ENCODE peak calls at places on chromosomes 7 and 10, in four cellular contexts. L, C, O and K are unnamed samples.

GRCh38 chr7:92797693-92798092 is 38.7 kb downstream of the CDK6 start:
- DNase-seq in L (no peak), C (no peak), O (no peak), K (no peak)

GRCh38 chr10:32771217-32771616 is 186.8 kb downstream of the ITGB1 start:
- DNase-seq in L (no peak), C (no peak), O (no peak), K (no peak)

GRCh38 chr7:16695621-16696237 is 49.7 kb downstream of the BZW2 start:
- DNase-seq in L (peak), C (no peak), O (peak), K (peak)

GRCh38 chr7:105581066-105581811 is at the start of gene EFCAB10:
- DNase-seq in L (peak), C (no peak), O (no peak), K (peak)

GRCh38 chr10:27065084-27065483 is 35.2 kb downstream of the ANKRD26 start:
- DNase-seq in L (no peak), C (no peak), O (no peak), K (no peak)

GRCh38 chr7:94696981-94697670 is 41.2 kb upstream of the SGCE start:
- DNase-seq in L (peak), C (no peak), O (no peak), K (no peak)

GRCh38 chr7:38655833-38656774 is 24.9 kb upstream of the AMPH start:
- DNase-seq in L (no peak), C (no peak), O (no peak), K (no peak)

GRCh38 chr10:121559321-121559720 is 38.9 kb downstream of the FGFR2 start:
- DNase-seq in L (no peak), C (no peak), O (no peak), K (no peak)

GRCh38 chr7:117941138-117941810 is 68.0 kb upstream of the CTTNBP2 start:
- DNase-seq in L (no peak), C (no peak), O (no peak), K (no peak)

GRCh38 chr10:90779573-90779972 is 78.3 kb downstream of the HTR7 start:
- DNase-seq in L (peak), C (no peak), O (peak), K (no peak)

GRCh38 chr10:109282510-109282909 is 640.8 kb downstream of the XPNPEP1 start:
- DNase-seq in L (no peak), C (no peak), O (no peak), K (no peak)

GRCh38 chr7:26857534-26858228 is 6.7 kb downstream of the SKAP2 start:
- DNase-seq in L (no peak), C (no peak), O (no peak), K (peak)

GRCh38 chr7:50534690-50535290 is 30.4 kb downstream of the DDC start:
- DNase-seq in L (peak), C (no peak), O (peak), K (no peak)

GRCh38 chr10:5871596-5871995 is 18.1 kb downstream of the ANKRD16 start:
- DNase-seq in L (no peak), C (no peak), O (no peak), K (no peak)

GRCh38 chr10:47041401-47042198 is 130.4 kb downstream of the PTPN20 start:
- DNase-seq in L (no peak), C (no peak), O (no peak), K (no peak)

GRCh38 chr7:113299748-113300147 is 181.4 kb upstream of the SMIM30 start:
- DNase-seq in L (no peak), C (no peak), O (no peak), K (no peak)

GRCh38 chr10:103276941-103277712 is at the start of gene INA:
- DNase-seq in L (no peak), C (no peak), O (no peak), K (peak)

GRCh38 chr10:97169911-97170693 is 15.7 kb downstream of the SLIT1 start:
- DNase-seq in L (no peak), C (no peak), O (no peak), K (no peak)

GRCh38 chr7:8190121-8190895 is 71.7 kb downstream of the ICA1 start:
- DNase-seq in L (peak), C (peak), O (no peak), K (peak)

GRCh38 chr7:100360102-100360607 is 2.2 kb downstream of the PILRB start:
- DNase-seq in L (no peak), C (no peak), O (no peak), K (no peak)

GRCh38 chr7:154750353-154750801 is 252.5 kb downstream of the PAXIP1 start:
- DNase-seq in L (no peak), C (no peak), O (no peak), K (no peak)

GRCh38 chr10:83153714-83154113 is 985.6 kb upstream of the GHITM start:
- DNase-seq in L (no peak), C (no peak), O (no peak), K (no peak)

GRCh38 chr10:45181483-45181882 is 133.9 kb downstream of the OR13A1 start:
- DNase-seq in L (no peak), C (no peak), O (no peak), K (no peak)

GRCh38 chr10:182441-183201 is 47.4 kb downstream of the ZMYND11 start:
- DNase-seq in L (no peak), C (no peak), O (no peak), K (no peak)

GRCh38 chr10:178723-179122 is 43.5 kb downstream of the ZMYND11 start:
- DNase-seq in L (no peak), C (no peak), O (no peak), K (no peak)

GRCh38 chr10:173741-174140 is 38.5 kb downstream of the ZMYND11 start:
- DNase-seq in L (no peak), C (no peak), O (no peak), K (no peak)

GRCh38 chr10:176677-177076 is 41.4 kb downstream of the ZMYND11 start:
- DNase-seq in L (no peak), C (no peak), O (no peak), K (no peak)

DNA sequence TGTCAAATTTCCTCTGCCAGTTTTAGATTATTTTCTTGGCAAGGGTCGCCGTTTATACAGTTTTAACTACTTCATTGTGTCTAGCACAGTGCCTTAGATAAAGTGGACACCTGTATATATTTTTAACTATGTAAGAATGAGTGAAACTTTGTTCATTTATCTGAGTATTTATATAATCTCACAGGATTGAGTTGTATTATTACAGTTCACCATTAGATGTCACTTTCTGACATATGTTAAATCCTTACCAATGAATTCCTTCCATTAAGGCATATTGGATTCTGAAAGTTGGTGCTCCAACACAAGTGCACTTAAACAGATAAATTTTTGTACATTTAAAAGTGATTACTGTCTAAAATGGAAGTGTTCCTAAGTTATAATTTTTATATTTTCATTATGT is 43.0 kb downstream of the ZMYND11 start:
- DNase-seq in L (peak), C (no peak), O (peak), K (no peak)
- TF ChIP-seq NR2C2 in L (no peak), C (no peak), O (no peak), K (no peak)

GRCh38 chr10:14779053-14779649 is 4.5 kb upstream of the FAM107B start:
- DNase-seq in L (no peak), C (no peak), O (no peak), K (no peak)
- TF ChIP-seq NR2C2 in L (no peak), C (no peak), O (no peak), K (no peak)

GRCh38 chr7:149090397-149091195 is at the start of gene ZNF786:
- DNase-seq in L (peak), C (peak), O (peak), K (peak)

GRCh38 chr7:149084407-149084806 is 6.1 kb downstream of the ZNF786 start:
- DNase-seq in L (no peak), C (no peak), O (no peak), K (no peak)

GRCh38 chr7:149093228-149093627 is 2.7 kb upstream of the ZNF786 start:
- DNase-seq in L (no peak), C (no peak), O (peak), K (no peak)

GRCh38 chr7:149081914-149082313 is 8.6 kb downstream of the ZNF786 start:
- DNase-seq in L (no peak), C (no peak), O (no peak), K (no peak)

GRCh38 chr7:149087366-149087765 is 3.2 kb downstream of the ZNF786 start:
- DNase-seq in L (no peak), C (no peak), O (no peak), K (no peak)
- TF ChIP-seq NR2C2 in L (no peak), C (no peak), O (no peak), K (no peak)

DNA sequence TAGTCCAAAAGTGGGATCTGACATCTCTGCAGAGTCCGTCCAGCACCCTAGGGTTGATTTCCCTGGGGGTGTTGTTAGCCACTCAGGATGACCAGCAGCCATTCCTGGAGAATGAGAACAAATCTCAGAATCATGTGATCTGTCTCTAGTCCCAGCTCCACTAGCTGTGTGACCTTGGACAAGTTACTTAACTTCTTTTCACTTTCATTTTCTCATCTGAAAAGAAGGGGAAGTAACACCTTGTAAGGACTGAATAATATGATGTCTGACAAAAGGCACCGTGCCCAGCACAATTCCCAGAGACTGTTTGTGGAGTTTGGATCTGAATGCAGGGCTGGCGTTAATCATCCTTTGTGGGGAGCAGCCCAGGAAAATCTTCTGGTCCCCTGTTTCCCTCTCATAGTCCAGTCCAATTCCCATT is 44.2 kb downstream of the MTURN start:
- DNase-seq in L (no peak), C (peak), O (no peak), K (no peak)
- TF ChIP-seq NR2C2 in L (no peak), C (no peak), O (no peak), K (no peak)

GRCh38 chr10:114544045-114544659 is 113.9 kb downstream of the ABLIM1 start:
- DNase-seq in L (no peak), C (peak), O (no peak), K (no peak)
- TF ChIP-seq NR2C2 in L (no peak), C (no peak), O (no peak), K (no peak)

GRCh38 chr7:151706568-151707469 is 170.1 kb downstream of the PRKAG2 start:
- DNase-seq in L (no peak), C (no peak), O (no peak), K (no peak)

GRCh38 chr7:151708610-151709009 is 168.3 kb downstream of the PRKAG2 start:
- DNase-seq in L (no peak), C (no peak), O (no peak), K (no peak)

GRCh38 chr7:151709141-151710038 is 167.5 kb downstream of the PRKAG2 start:
- DNase-seq in L (no peak), C (no peak), O (no peak), K (no peak)

GRCh38 chr7:151705744-151706567 is 171.0 kb downstream of the PRKAG2 start:
- DNase-seq in L (peak), C (no peak), O (peak), K (peak)

DNA sequence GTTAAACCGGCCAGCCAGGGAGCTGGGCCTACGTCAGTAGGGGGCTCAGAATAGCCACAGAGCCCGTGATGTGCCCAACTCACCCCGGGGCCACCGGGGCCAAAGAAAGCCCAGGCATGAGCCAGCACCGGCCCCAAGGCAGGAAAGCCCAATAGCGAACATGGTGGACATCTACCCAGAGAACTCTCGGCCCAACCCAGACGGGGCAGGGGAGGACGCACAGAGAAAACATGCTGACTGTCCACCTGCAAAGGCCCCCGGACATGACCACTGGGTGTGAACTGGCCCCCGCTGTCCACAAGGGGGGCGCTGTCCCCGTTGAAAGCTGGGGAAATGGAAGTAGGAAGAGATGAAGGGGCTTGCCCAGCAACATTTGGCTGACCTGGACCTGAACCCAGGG is 169.2 kb downstream of the PRKAG2 start:
- DNase-seq in L (no peak), C (no peak), O (peak), K (no peak)
- TF ChIP-seq NR2C2 in L (no peak), C (no peak), O (no peak), K (no peak)

GRCh38 chr10:78954009-78954297 is 114.8 kb upstream of the ZMIZ1 start:
- DNase-seq in L (no peak), C (no peak), O (no peak), K (no peak)
- TF ChIP-seq NR2C2 in L (no peak), C (no peak), O (no peak), K (no peak)